ENCODE peak calls at places on chromosomes 13 and 19, in five cellular contexts. P is lung, A is neuronal stem cell, R is GM23248, S is upper lobe of right lung. N is an unnamed sample. For H3K4me1, the result is how much of the 10 kb centered on the place peaks cover.

GRCh38 chr13:114017028-114017630 is 43.3 kb upstream of the C13orf46 start:
- DNase-seq in S (no peak), R (peak), P (no peak), A (no peak), N (no peak)

GRCh38 chr13:112032186-112032835 is 34.6 kb upstream of the SOX1 start:
- DNase-seq in R (peak), P (no peak), S (no peak), A (no peak), N (no peak)

GRCh38 chr13:72342364-72342763 is 385.1 kb downstream of the MZT1 start:
- DNase-seq in R (no peak), A (no peak), P (no peak), S (no peak), N (no peak)

GRCh38 chr13:58134525-58134924 is 503.0 kb downstream of the PCDH17 start:
- DNase-seq in S (no peak), A (no peak), R (no peak), P (no peak), N (no peak)

GRCh38 chr19:56144816-56145215 is 3.7 kb downstream of the ZNF444 start:
- DNase-seq in S (no peak), A (no peak), P (no peak), R (no peak), N (no peak)

GRCh38 chr13:111265006-111265700 is 55.3 kb upstream of the TEX29 start:
- DNase-seq in A (no peak), R (no peak), S (no peak), P (peak), N (no peak)

GRCh38 chr13:108609353-108609752 is 20.1 kb upstream of the MYO16 start:
- DNase-seq in S (no peak), P (no peak), A (no peak), R (peak), N (no peak)

GRCh38 chr13:107866007-107866665 is 349.2 kb downstream of the LIG4 start:
- DNase-seq in S (peak), R (peak), P (no peak), A (peak), N (no peak)

GRCh38 chr13:114015608-114016295 is 41.9 kb upstream of the C13orf46 start:
- DNase-seq in A (no peak), S (peak), R (peak), P (no peak), N (peak)

GRCh38 chr13:67119481-67119883 is 110.7 kb downstream of the PCDH9 start:
- DNase-seq in A (no peak), S (no peak), R (peak), P (no peak), N (no peak)

GRCh38 chr13:29688193-29688592 is 92.7 kb upstream of the SLC7A1 start:
- DNase-seq in P (no peak), R (peak), S (no peak), A (no peak), N (no peak)

GRCh38 chr19:10686661-10687517 is 14.3 kb upstream of the QTRT1 start:
- DNase-seq in P (no peak), R (peak), S (no peak), A (no peak), N (peak)

GRCh38 chr19:14410054-14410774 is 8.9 kb downstream of the DDX39A start:
- DNase-seq in A (no peak), S (no peak), R (no peak), P (no peak), N (no peak)

GRCh38 chr13:33723365-33723764 is 94.6 kb upstream of the RFC3 start:
- DNase-seq in P (no peak), R (peak), S (no peak), A (no peak), N (no peak)

GRCh38 chr13:46629811-46630413 is 76.9 kb downstream of the LRCH1 start:
- DNase-seq in A (no peak), P (no peak), S (no peak), R (no peak), N (no peak)

GRCh38 chr13:46624821-46625220 is 71.9 kb downstream of the LRCH1 start:
- DNase-seq in A (no peak), R (no peak), S (no peak), P (no peak), N (no peak)

GRCh38 chr13:46624353-46624752 is 71.4 kb downstream of the LRCH1 start:
- DNase-seq in A (no peak), R (no peak), P (no peak), S (no peak), N (no peak)

GRCh38 chr13:46628622-46629365 is 75.8 kb downstream of the LRCH1 start:
- DNase-seq in R (no peak), P (no peak), A (no peak), S (no peak), N (no peak)

GRCh38 chr13:46627462-46627861 is 74.5 kb downstream of the LRCH1 start:
- DNase-seq in A (no peak), P (no peak), S (no peak), R (no peak), N (no peak)
- H3K4me1 ChIP-seq in A (under half), P (under half), S (under half), R (under half), N (half or more)

GRCh38 chr19:48370955-48371354 is 6.8 kb downstream of the SYNGR4 start:
- DNase-seq in R (no peak), A (no peak), S (no peak), P (no peak), N (no peak)
- H3K4me1 ChIP-seq in R (under half), A (under half), S (under half), P (under half), N (under half)

DNA sequence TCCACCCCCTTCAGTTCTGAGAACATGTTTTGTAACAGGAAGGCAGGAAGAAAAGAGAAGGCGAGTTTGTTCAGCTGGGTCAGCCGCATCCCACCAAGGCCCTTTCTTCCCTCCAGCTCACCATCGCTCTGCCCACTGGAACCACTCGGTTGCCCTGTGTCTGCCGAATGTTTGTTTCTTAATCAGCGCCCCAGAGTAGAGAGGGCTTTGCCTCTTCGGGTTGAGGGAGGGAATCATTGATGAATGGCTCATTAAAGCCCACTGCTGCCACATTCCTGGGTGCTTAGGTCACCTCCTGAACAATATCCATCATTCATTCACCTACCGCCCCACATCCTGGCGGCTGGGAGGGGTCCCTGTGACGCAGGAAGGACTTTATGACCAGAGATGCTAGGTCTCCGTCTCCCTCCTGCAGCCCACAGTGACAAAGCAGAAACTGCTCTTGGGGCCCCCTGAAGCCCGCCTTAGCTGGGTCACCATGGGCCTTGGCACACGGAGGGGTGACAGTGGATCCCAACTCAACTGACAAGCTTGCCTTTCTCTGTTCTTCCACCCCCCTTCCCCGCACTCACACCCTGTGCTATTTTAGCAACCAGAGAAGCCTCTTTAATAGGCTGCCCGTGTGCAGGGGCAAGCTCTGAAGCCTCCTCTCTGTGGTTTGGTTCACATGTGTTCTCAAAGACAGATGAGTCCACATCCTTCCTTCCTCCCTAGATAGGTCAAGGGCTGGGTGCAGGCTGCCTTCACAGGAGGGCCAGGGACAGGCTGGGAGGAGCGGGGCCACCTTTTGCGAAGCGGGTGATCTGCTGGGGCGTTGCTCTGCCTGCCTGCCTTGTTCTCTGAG is 46.2 kb downstream of the ACTN4 start:
- DNase-seq in A (peak), S (peak), P (no peak), R (peak), N (no peak)
- H3K4me1 ChIP-seq in A (under half), S (half or more), P (under half), R (under half), N (half or more)

GRCh38 chr19:42132030-42132628 is at the start of gene POU2F2:
- DNase-seq in A (no peak), P (peak), R (no peak), S (peak), N (peak)
- H3K4me1 ChIP-seq in A (under half), P (under half), R (under half), S (under half), N (under half)

GRCh38 chr13:82976499-82976898 is 905.8 kb downstream of the SLITRK1 start:
- DNase-seq in R (peak), S (no peak), P (no peak), A (no peak), N (no peak)
- H3K4me1 ChIP-seq in R (under half), S (under half), P (under half), A (under half), N (under half)

GRCh38 chr19:32532233-32532632 is 48.8 kb upstream of the PDCD5 start:
- DNase-seq in R (no peak), A (no peak), P (no peak), S (no peak), N (no peak)
- H3K4me1 ChIP-seq in R (under half), A (under half), P (under half), S (under half), N (under half)

DNA sequence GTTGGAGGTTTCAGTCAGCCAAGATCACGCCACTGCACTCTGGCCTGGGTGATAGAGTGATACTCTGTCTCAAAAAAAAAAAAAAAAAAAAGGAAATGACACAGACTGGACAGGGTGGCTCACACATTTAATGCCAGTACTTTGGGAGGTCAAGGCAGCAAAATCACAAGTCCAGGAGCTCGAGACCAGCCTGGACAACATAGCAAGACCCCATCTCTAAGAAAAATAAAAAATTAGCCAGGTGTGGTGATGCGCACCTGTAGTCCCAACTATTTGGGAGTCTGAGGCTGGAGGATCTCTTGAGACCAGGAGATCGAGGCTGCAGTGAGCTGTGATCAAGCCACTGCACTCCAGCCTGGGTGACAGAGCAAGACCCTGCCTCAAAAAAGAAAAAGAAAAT is 22.6 kb upstream of the NAPA start:
- DNase-seq in R (no peak), A (no peak), S (no peak), P (no peak), N (no peak)
- H3K4me1 ChIP-seq in R (under half), A (under half), S (under half), P (under half), N (under half)